ENCODE peak calls at places on chromosomes 16 and 17, in four cellular contexts. One of them, this sample, is unnamed.

GRCh38 chr17:77332981-77333685 is 192.4 kb downstream of the SEC14L1 start:
- DNase-seq in sciatic nerve: peak
- DNase-seq in hypothalamus: no peak
- DNase-seq in activated CD4-positive, CD25-positive, alpha-beta regulatory T cell treated with anti-CD3 and anti-CD28 coated beads, Interleukin-2, amount 50 U/mL, for 16 hours: no peak
- DNase-seq in this sample: peak

GRCh38 chr16:61900482-61900881 is 135.8 kb downstream of the CDH8 start:
- DNase-seq in activated CD4-positive, CD25-positive, alpha-beta regulatory T cell treated with anti-CD3 and anti-CD28 coated beads, Interleukin-2, amount 50 U/mL, for 16 hours: no peak
- DNase-seq in sciatic nerve: no peak
- DNase-seq in hypothalamus: no peak
- DNase-seq in this sample: no peak

GRCh38 chr17:57422574-57423164 is 166.3 kb downstream of the MSI2 start:
- DNase-seq in sciatic nerve: no peak
- DNase-seq in hypothalamus: no peak
- DNase-seq in activated CD4-positive, CD25-positive, alpha-beta regulatory T cell treated with anti-CD3 and anti-CD28 coated beads, Interleukin-2, amount 50 U/mL, for 16 hours: no peak
- DNase-seq in this sample: no peak

GRCh38 chr16:30924086-30924714 is 828 bp downstream of the FBXL19 start:
- DNase-seq in sciatic nerve: peak
- DNase-seq in hypothalamus: no peak
- DNase-seq in activated CD4-positive, CD25-positive, alpha-beta regulatory T cell treated with anti-CD3 and anti-CD28 coated beads, Interleukin-2, amount 50 U/mL, for 16 hours: no peak
- DNase-seq in this sample: no peak

GRCh38 chr17:83065660-83066542 is 13.5 kb upstream of the METRNL start:
- DNase-seq in sciatic nerve: peak
- DNase-seq in activated CD4-positive, CD25-positive, alpha-beta regulatory T cell treated with anti-CD3 and anti-CD28 coated beads, Interleukin-2, amount 50 U/mL, for 16 hours: no peak
- DNase-seq in hypothalamus: no peak
- DNase-seq in this sample: peak

GRCh38 chr17:64225410-64225809 is 37.6 kb downstream of the TEX2 start:
- DNase-seq in sciatic nerve: no peak
- DNase-seq in activated CD4-positive, CD25-positive, alpha-beta regulatory T cell treated with anti-CD3 and anti-CD28 coated beads, Interleukin-2, amount 50 U/mL, for 16 hours: no peak
- DNase-seq in hypothalamus: no peak
- DNase-seq in this sample: no peak

GRCh38 chr17:10087333-10087732 is 111.1 kb downstream of the GAS7 start:
- DNase-seq in sciatic nerve: peak
- DNase-seq in hypothalamus: no peak
- DNase-seq in activated CD4-positive, CD25-positive, alpha-beta regulatory T cell treated with anti-CD3 and anti-CD28 coated beads, Interleukin-2, amount 50 U/mL, for 16 hours: no peak
- DNase-seq in this sample: peak

GRCh38 chr16:49350265-49351103 is 23.1 kb upstream of the C16orf78 start:
- DNase-seq in sciatic nerve: peak
- DNase-seq in hypothalamus: no peak
- DNase-seq in activated CD4-positive, CD25-positive, alpha-beta regulatory T cell treated with anti-CD3 and anti-CD28 coated beads, Interleukin-2, amount 50 U/mL, for 16 hours: no peak
- DNase-seq in this sample: no peak

GRCh38 chr17:75737133-75737962 is 16.1 kb downstream of the ITGB4 start:
- DNase-seq in activated CD4-positive, CD25-positive, alpha-beta regulatory T cell treated with anti-CD3 and anti-CD28 coated beads, Interleukin-2, amount 50 U/mL, for 16 hours: no peak
- DNase-seq in hypothalamus: no peak
- DNase-seq in sciatic nerve: no peak
- DNase-seq in this sample: no peak

GRCh38 chr16:11632455-11632921 is 35.8 kb upstream of the SNN start:
- DNase-seq in hypothalamus: peak
- DNase-seq in activated CD4-positive, CD25-positive, alpha-beta regulatory T cell treated with anti-CD3 and anti-CD28 coated beads, Interleukin-2, amount 50 U/mL, for 16 hours: no peak
- DNase-seq in sciatic nerve: peak
- DNase-seq in this sample: peak

GRCh38 chr17:49915670-49916069 is 53.3 kb upstream of the DLX4 start:
- DNase-seq in activated CD4-positive, CD25-positive, alpha-beta regulatory T cell treated with anti-CD3 and anti-CD28 coated beads, Interleukin-2, amount 50 U/mL, for 16 hours: no peak
- DNase-seq in hypothalamus: no peak
- DNase-seq in sciatic nerve: no peak
- DNase-seq in this sample: no peak

GRCh38 chr17:13544292-13544691 is 57.4 kb downstream of the HS3ST3A1 start:
- DNase-seq in hypothalamus: no peak
- DNase-seq in sciatic nerve: no peak
- DNase-seq in activated CD4-positive, CD25-positive, alpha-beta regulatory T cell treated with anti-CD3 and anti-CD28 coated beads, Interleukin-2, amount 50 U/mL, for 16 hours: no peak
- DNase-seq in this sample: peak

GRCh38 chr16:68749424-68749823 is 12.3 kb downstream of the CDH1 start:
- DNase-seq in sciatic nerve: no peak
- DNase-seq in activated CD4-positive, CD25-positive, alpha-beta regulatory T cell treated with anti-CD3 and anti-CD28 coated beads, Interleukin-2, amount 50 U/mL, for 16 hours: no peak
- DNase-seq in hypothalamus: no peak
- DNase-seq in this sample: no peak

GRCh38 chr17:81049973-81050551 is 15.1 kb downstream of the BAIAP2 start:
- DNase-seq in hypothalamus: peak
- DNase-seq in sciatic nerve: no peak
- DNase-seq in activated CD4-positive, CD25-positive, alpha-beta regulatory T cell treated with anti-CD3 and anti-CD28 coated beads, Interleukin-2, amount 50 U/mL, for 16 hours: no peak
- DNase-seq in this sample: no peak

GRCh38 chr17:73182616-73183310 is 10.1 kb upstream of the COG1 start:
- DNase-seq in sciatic nerve: no peak
- DNase-seq in hypothalamus: no peak
- DNase-seq in activated CD4-positive, CD25-positive, alpha-beta regulatory T cell treated with anti-CD3 and anti-CD28 coated beads, Interleukin-2, amount 50 U/mL, for 16 hours: no peak
- DNase-seq in this sample: no peak

GRCh38 chr17:77352996-77353395 is 212.2 kb downstream of the SEC14L1 start:
- DNase-seq in sciatic nerve: peak
- DNase-seq in activated CD4-positive, CD25-positive, alpha-beta regulatory T cell treated with anti-CD3 and anti-CD28 coated beads, Interleukin-2, amount 50 U/mL, for 16 hours: no peak
- DNase-seq in hypothalamus: no peak
- DNase-seq in this sample: peak

GRCh38 chr17:5715478-5715877 is 131.2 kb upstream of the NLRP1 start:
- DNase-seq in activated CD4-positive, CD25-positive, alpha-beta regulatory T cell treated with anti-CD3 and anti-CD28 coated beads, Interleukin-2, amount 50 U/mL, for 16 hours: no peak
- DNase-seq in sciatic nerve: no peak
- DNase-seq in hypothalamus: no peak
- DNase-seq in this sample: no peak

GRCh38 chr16:49305406-49305805 is 23.8 kb upstream of the CBLN1 start:
- DNase-seq in hypothalamus: no peak
- DNase-seq in sciatic nerve: no peak
- DNase-seq in activated CD4-positive, CD25-positive, alpha-beta regulatory T cell treated with anti-CD3 and anti-CD28 coated beads, Interleukin-2, amount 50 U/mL, for 16 hours: no peak
- DNase-seq in this sample: no peak

GRCh38 chr16:14470788-14471187 is 159.3 kb downstream of the PARN start:
- DNase-seq in sciatic nerve: no peak
- DNase-seq in activated CD4-positive, CD25-positive, alpha-beta regulatory T cell treated with anti-CD3 and anti-CD28 coated beads, Interleukin-2, amount 50 U/mL, for 16 hours: no peak
- DNase-seq in hypothalamus: no peak
- DNase-seq in this sample: no peak

GRCh38 chr17:66582373-66583111 is 252.4 kb upstream of the CACNG5 start:
- DNase-seq in activated CD4-positive, CD25-positive, alpha-beta regulatory T cell treated with anti-CD3 and anti-CD28 coated beads, Interleukin-2, amount 50 U/mL, for 16 hours: no peak
- DNase-seq in sciatic nerve: no peak
- DNase-seq in hypothalamus: no peak
- DNase-seq in this sample: no peak

GRCh38 chr17:1755252-1755992 is 6.4 kb upstream of the SERPINF1 start:
- DNase-seq in hypothalamus: no peak
- DNase-seq in sciatic nerve: no peak
- DNase-seq in activated CD4-positive, CD25-positive, alpha-beta regulatory T cell treated with anti-CD3 and anti-CD28 coated beads, Interleukin-2, amount 50 U/mL, for 16 hours: no peak
- DNase-seq in this sample: no peak

GRCh38 chr17:79790805-79791353 is 6.0 kb downstream of the CBX8 start:
- DNase-seq in activated CD4-positive, CD25-positive, alpha-beta regulatory T cell treated with anti-CD3 and anti-CD28 coated beads, Interleukin-2, amount 50 U/mL, for 16 hours: no peak
- DNase-seq in sciatic nerve: no peak
- DNase-seq in hypothalamus: no peak
- DNase-seq in this sample: no peak

GRCh38 chr17:40348562-40349476 is 15.7 kb downstream of the GJD3 start:
- DNase-seq in activated CD4-positive, CD25-positive, alpha-beta regulatory T cell treated with anti-CD3 and anti-CD28 coated beads, Interleukin-2, amount 50 U/mL, for 16 hours: no peak
- DNase-seq in sciatic nerve: no peak
- DNase-seq in hypothalamus: peak
- DNase-seq in this sample: peak

GRCh38 chr17:33200116-33200515 is 93.0 kb downstream of the ASIC2 start:
- DNase-seq in activated CD4-positive, CD25-positive, alpha-beta regulatory T cell treated with anti-CD3 and anti-CD28 coated beads, Interleukin-2, amount 50 U/mL, for 16 hours: no peak
- DNase-seq in hypothalamus: no peak
- DNase-seq in sciatic nerve: no peak
- DNase-seq in this sample: no peak

GRCh38 chr16:30185683-30186421 is 2.5 kb downstream of the CORO1A start:
- DNase-seq in sciatic nerve: no peak
- DNase-seq in hypothalamus: peak
- DNase-seq in activated CD4-positive, CD25-positive, alpha-beta regulatory T cell treated with anti-CD3 and anti-CD28 coated beads, Interleukin-2, amount 50 U/mL, for 16 hours: peak
- DNase-seq in this sample: peak

GRCh38 chr17:77830816-77831490 is 127.5 kb upstream of the TNRC6C start:
- DNase-seq in sciatic nerve: peak
- DNase-seq in hypothalamus: no peak
- DNase-seq in activated CD4-positive, CD25-positive, alpha-beta regulatory T cell treated with anti-CD3 and anti-CD28 coated beads, Interleukin-2, amount 50 U/mL, for 16 hours: no peak
- DNase-seq in this sample: peak

GRCh38 chr16:4015275-4015990 is 100.8 kb downstream of the ADCY9 start:
- DNase-seq in activated CD4-positive, CD25-positive, alpha-beta regulatory T cell treated with anti-CD3 and anti-CD28 coated beads, Interleukin-2, amount 50 U/mL, for 16 hours: no peak
- DNase-seq in hypothalamus: no peak
- DNase-seq in sciatic nerve: no peak
- DNase-seq in this sample: no peak

GRCh38 chr16:56711862-56712261 is 18.1 kb upstream of the NUP93 start:
- DNase-seq in sciatic nerve: no peak
- DNase-seq in activated CD4-positive, CD25-positive, alpha-beta regulatory T cell treated with anti-CD3 and anti-CD28 coated beads, Interleukin-2, amount 50 U/mL, for 16 hours: no peak
- DNase-seq in hypothalamus: no peak
- DNase-seq in this sample: no peak

GRCh38 chr17:13626703-13627102 is 25.0 kb upstream of the HS3ST3A1 start:
- DNase-seq in activated CD4-positive, CD25-positive, alpha-beta regulatory T cell treated with anti-CD3 and anti-CD28 coated beads, Interleukin-2, amount 50 U/mL, for 16 hours: no peak
- DNase-seq in sciatic nerve: no peak
- DNase-seq in hypothalamus: no peak
- DNase-seq in this sample: no peak

GRCh38 chr17:51692917-51693316 is 432.6 kb downstream of the UTP18 start:
- DNase-seq in hypothalamus: no peak
- DNase-seq in sciatic nerve: no peak
- DNase-seq in activated CD4-positive, CD25-positive, alpha-beta regulatory T cell treated with anti-CD3 and anti-CD28 coated beads, Interleukin-2, amount 50 U/mL, for 16 hours: no peak
- DNase-seq in this sample: no peak

GRCh38 chr17:43468746-43469544 is 14.8 kb upstream of the DHX8 start:
- DNase-seq in hypothalamus: no peak
- DNase-seq in activated CD4-positive, CD25-positive, alpha-beta regulatory T cell treated with anti-CD3 and anti-CD28 coated beads, Interleukin-2, amount 50 U/mL, for 16 hours: no peak
- DNase-seq in sciatic nerve: no peak
- DNase-seq in this sample: no peak

GRCh38 chr16:88803264-88803987 is at the start of gene CDT1:
- DNase-seq in sciatic nerve: peak
- DNase-seq in hypothalamus: peak
- DNase-seq in activated CD4-positive, CD25-positive, alpha-beta regulatory T cell treated with anti-CD3 and anti-CD28 coated beads, Interleukin-2, amount 50 U/mL, for 16 hours: peak
- DNase-seq in this sample: peak

GRCh38 chr17:61251939-61252865 is 147.4 kb upstream of the TBX2 start:
- DNase-seq in hypothalamus: no peak
- DNase-seq in sciatic nerve: peak
- DNase-seq in activated CD4-positive, CD25-positive, alpha-beta regulatory T cell treated with anti-CD3 and anti-CD28 coated beads, Interleukin-2, amount 50 U/mL, for 16 hours: no peak
- DNase-seq in this sample: peak

GRCh38 chr16:25052530-25052929 is 37.4 kb upstream of the ARHGAP17 start:
- DNase-seq in sciatic nerve: no peak
- DNase-seq in activated CD4-positive, CD25-positive, alpha-beta regulatory T cell treated with anti-CD3 and anti-CD28 coated beads, Interleukin-2, amount 50 U/mL, for 16 hours: no peak
- DNase-seq in hypothalamus: no peak
- DNase-seq in this sample: no peak

GRCh38 chr16:30922420-30922959 is 882 bp upstream of the FBXL19 start:
- DNase-seq in sciatic nerve: peak
- DNase-seq in hypothalamus: peak
- DNase-seq in activated CD4-positive, CD25-positive, alpha-beta regulatory T cell treated with anti-CD3 and anti-CD28 coated beads, Interleukin-2, amount 50 U/mL, for 16 hours: peak
- DNase-seq in this sample: peak

GRCh38 chr16:82955836-82956348 is 329.1 kb downstream of the CDH13 start:
- DNase-seq in hypothalamus: no peak
- DNase-seq in activated CD4-positive, CD25-positive, alpha-beta regulatory T cell treated with anti-CD3 and anti-CD28 coated beads, Interleukin-2, amount 50 U/mL, for 16 hours: no peak
- DNase-seq in sciatic nerve: no peak
- DNase-seq in this sample: no peak

GRCh38 chr17:45291170-45291805 is 25.5 kb downstream of the MAP3K14 start:
- DNase-seq in activated CD4-positive, CD25-positive, alpha-beta regulatory T cell treated with anti-CD3 and anti-CD28 coated beads, Interleukin-2, amount 50 U/mL, for 16 hours: no peak
- DNase-seq in sciatic nerve: no peak
- DNase-seq in hypothalamus: no peak
- DNase-seq in this sample: no peak

GRCh38 chr17:57399690-57400089 is 143.4 kb downstream of the MSI2 start:
- DNase-seq in activated CD4-positive, CD25-positive, alpha-beta regulatory T cell treated with anti-CD3 and anti-CD28 coated beads, Interleukin-2, amount 50 U/mL, for 16 hours: no peak
- DNase-seq in hypothalamus: no peak
- DNase-seq in sciatic nerve: no peak
- DNase-seq in this sample: no peak

This sample was measured in sigmoid colon.